ENCODE peak calls at places on chromosome 19, in eight cellular contexts. R is lower lobe of right lung, H is HL-60, F is kidney epithelial cell, Q is AG09309, I is pancreas, L is psoas muscle, C is fibroblast of mammary gland. X is an unnamed sample.

GRCh38 chr19:37778613-37779138 is 710 bp downstream of the ZNF573 start:
- DNase-seq in Q (no peak), R (no peak), L (no peak), F (no peak), H (peak), C (peak), I (no peak), X (no peak)

GRCh38 chr19:53945441-53945840 is 17.3 kb upstream of the CACNG8 start:
- DNase-seq in F (no peak), R (no peak), H (peak), L (no peak), C (peak), Q (no peak), I (no peak), X (no peak)

GRCh38 chr19:3131168-3131567 is 4.7 kb upstream of the GNA15 start:
- DNase-seq in C (no peak), I (no peak), R (no peak), H (peak), L (no peak), F (no peak), Q (no peak), X (no peak)

GRCh38 chr19:10836478-10837325 is 690 bp upstream of the TMED1 start:
- DNase-seq in F (peak), Q (no peak), C (peak), I (peak), L (peak), R (peak), H (peak), X (no peak)

GRCh38 chr19:2416321-2417097 is 10.9 kb downstream of the TIMM13 start:
- DNase-seq in F (no peak), C (no peak), L (no peak), I (no peak), H (no peak), R (no peak), Q (no peak), X (no peak)

GRCh38 chr19:22426901-22427300 is 4.8 kb upstream of the ZNF98 start:
- DNase-seq in I (no peak), R (no peak), H (no peak), L (no peak), F (no peak), C (no peak), Q (no peak), X (no peak)

GRCh38 chr19:7959209-7959608 is 15.7 kb upstream of the TIMM44 start:
- DNase-seq in R (no peak), L (no peak), H (peak), I (no peak), Q (no peak), F (no peak), C (no peak), X (no peak)

GRCh38 chr19:33399081-33399744 is 25.7 kb downstream of the CEBPG start:
- DNase-seq in Q (no peak), H (no peak), R (peak), C (no peak), I (peak), F (no peak), L (no peak), X (no peak)

GRCh38 chr19:5775668-5776309 is 8.8 kb downstream of the PRR22 start:
- DNase-seq in H (no peak), F (no peak), I (no peak), R (no peak), L (no peak), C (peak), Q (peak), X (no peak)

GRCh38 chr19:28998974-28999373 is 214.0 kb downstream of the UQCRFS1 start:
- DNase-seq in H (no peak), L (no peak), F (no peak), Q (no peak), C (no peak), I (no peak), R (no peak), X (no peak)

GRCh38 chr19:17260842-17261325 is 3.7 kb downstream of the USHBP1 start:
- DNase-seq in L (peak), Q (no peak), C (peak), I (peak), R (peak), F (no peak), H (peak), X (peak)

GRCh38 chr19:19406878-19407639 is 1.6 kb downstream of the GATAD2A start:
- DNase-seq in R (peak), F (no peak), L (no peak), I (peak), C (peak), H (peak), Q (no peak), X (no peak)

GRCh38 chr19:39937094-39937493 is 2.7 kb upstream of the FCGBP start:
- DNase-seq in H (no peak), I (no peak), Q (no peak), L (no peak), C (no peak), R (no peak), F (no peak), X (no peak)

GRCh38 chr19:5343848-5344247 is 3.2 kb upstream of the PTPRS start:
- DNase-seq in Q (peak), F (no peak), L (no peak), H (no peak), I (no peak), C (peak), R (no peak), X (no peak)

GRCh38 chr19:31380854-31381253 is 31.6 kb upstream of the TSHZ3 start:
- DNase-seq in F (no peak), C (no peak), Q (no peak), H (no peak), R (no peak), L (no peak), I (no peak), X (no peak)

DNA sequence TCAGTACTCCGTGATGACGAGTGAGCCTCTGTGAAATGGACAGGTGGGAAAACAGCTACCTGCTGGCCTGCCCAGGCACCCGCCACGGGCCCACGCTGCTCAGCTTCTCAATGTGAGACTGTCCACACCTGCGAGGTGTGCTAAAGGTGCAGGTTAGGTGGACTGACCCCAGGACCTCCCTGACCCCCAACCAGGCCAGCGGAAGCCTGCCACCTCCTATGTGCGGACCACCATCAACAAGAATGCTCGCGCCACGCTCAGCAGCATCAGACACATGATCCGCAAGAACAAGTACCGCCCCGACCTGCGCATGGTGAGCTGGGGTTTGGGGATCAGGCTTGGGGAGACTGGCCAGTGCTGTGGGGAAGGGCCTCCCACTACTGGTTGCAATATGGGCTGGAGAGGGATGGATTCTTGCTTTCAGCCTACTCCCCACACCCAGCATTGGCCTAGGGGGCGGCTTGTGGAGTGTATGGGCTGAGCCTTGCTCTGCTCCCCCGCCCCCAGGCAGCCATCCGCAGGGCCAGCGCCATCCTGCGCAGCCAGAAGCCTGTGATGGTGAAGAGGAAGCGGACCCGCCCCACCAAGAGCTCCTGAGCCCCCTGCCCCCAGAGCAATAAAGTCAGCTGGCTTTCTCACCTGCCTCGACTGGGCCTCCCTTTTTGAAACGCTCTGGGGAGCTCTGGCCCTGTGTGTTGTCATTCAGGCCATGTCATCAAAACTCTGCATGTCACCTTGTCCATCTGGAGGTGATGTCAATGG is 2.2 kb downstream of the RPL28 start:
- DNase-seq in I (no peak), R (no peak), H (no peak), C (no peak), L (no peak), F (no peak), Q (no peak), X (no peak)
- H3K4me3 ChIP-seq in I (peak), R (peak), H (peak), C (peak), L (peak), F (peak), Q (peak), X (peak)

GRCh38 chr19:16078759-16079707 is 2.7 kb downstream of the TPM4 start:
- DNase-seq in C (peak), H (peak), I (peak), Q (peak), F (peak), R (peak), L (peak), X (peak)
- TF ChIP-seq CTCF in C (no peak), H (no peak), I (no peak), Q (no peak), F (no peak), R (no peak), L (no peak), X (no peak)

GRCh38 chr19:954672-955494 is 29.0 kb downstream of the ARID3A start:
- DNase-seq in R (no peak), C (no peak), I (no peak), H (no peak), L (no peak), Q (no peak), F (no peak), X (no peak)
- H3K4me3 ChIP-seq in R (no peak), C (no peak), I (no peak), H (no peak), L (no peak), Q (no peak), F (no peak), X (no peak)

DNA sequence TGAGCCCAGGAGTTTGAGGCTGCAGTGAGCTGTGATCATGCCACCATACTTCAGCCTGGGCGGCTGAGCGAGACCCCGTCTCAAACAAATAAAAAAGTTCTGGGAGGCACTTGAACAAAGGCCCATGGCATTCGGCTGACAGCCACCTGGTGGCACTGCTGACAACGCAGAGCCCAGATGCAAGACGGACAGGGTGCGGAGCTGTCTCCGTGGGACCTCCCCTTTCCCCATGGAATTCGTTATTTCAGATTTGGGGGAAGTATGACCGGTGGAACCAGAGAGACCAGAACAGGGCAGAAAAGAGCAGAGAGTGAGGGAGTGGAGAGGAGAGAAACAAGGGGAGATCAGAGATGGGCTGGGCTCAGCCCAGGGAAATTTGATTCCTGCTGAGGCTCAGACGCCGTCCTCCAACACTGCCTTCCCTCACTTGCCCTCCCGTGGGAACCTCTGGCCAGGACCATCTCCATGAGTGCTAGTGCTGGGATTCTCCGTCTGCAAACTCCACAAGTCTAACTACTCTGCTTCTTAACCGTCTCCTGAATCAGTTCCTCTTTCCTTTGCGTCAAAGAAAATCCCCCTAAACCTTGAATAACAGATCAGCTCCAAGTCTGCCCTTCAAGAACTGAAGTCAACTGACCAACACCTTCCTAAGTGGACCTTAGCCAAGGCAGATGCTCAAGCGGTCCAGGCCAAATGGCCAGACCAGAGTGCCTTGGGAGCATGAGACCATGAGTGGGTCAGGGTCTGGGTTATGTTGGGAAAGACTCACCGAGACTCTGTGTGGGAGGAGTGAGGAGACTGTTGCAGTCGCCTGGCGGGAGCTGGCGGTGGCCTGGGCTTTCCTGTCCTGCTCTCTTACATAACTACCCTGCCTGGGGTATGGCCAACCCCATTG is 11.9 kb upstream of the ATF5 start:
- DNase-seq in H (peak), F (no peak), Q (no peak), C (peak), R (no peak), I (no peak), L (no peak), X (no peak)
- TF ChIP-seq CTCF in H (peak), F (peak), Q (no peak), C (no peak), R (no peak), I (no peak), L (no peak), X (peak)

DNA sequence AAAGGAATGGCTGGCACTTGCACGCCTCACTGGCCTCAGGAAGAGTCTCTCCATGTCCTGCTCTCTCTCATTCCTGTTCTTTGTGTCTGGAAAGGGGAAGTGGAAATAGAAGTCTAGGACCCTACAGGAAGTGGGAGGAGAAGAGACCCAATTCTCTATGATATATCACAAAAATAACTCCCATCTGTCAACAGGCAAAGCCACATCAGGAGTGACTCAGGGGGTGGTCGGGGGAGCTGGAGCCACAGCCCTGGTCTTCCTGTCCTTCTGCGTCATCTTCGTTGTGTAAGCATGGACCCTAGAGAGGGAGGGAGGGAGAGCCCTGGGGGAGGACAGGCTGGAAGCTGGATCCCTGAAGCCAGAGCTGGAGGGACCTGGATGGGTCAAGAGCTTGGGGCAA is 3.0 kb downstream of the SIGLEC9 start:
- DNase-seq in C (peak), R (no peak), H (peak), I (peak), L (no peak), Q (no peak), F (no peak), X (no peak)
- H3K4me3 ChIP-seq in C (no peak), R (peak), H (no peak), I (no peak), L (no peak), Q (no peak), F (no peak), X (no peak)